ENCODE peak calls at places on chromosomes 3 and 15, in four cellular contexts. One of them, this sample, is unnamed.

GRCh38 chr15:51917493-51917892 is 54.1 kb downstream of the LEO1 start:
- DNase-seq in HepG2: peak; percentile 50
- DNase-seq in K562: peak; percentile 29
- DNase-seq in HEK293T: peak; percentile 17
- DNase-seq in this sample: peak; percentile 66

GRCh38 chr15:84826369-84826823 is 9.2 kb downstream of the ALPK3 start:
- DNase-seq in HepG2: peak; percentile 48
- DNase-seq in K562: peak; percentile 70
- DNase-seq in HEK293T: peak; percentile 73
- DNase-seq in this sample: peak; percentile 77

GRCh38 chr15:43150171-43150929 is 17.0 kb downstream of the TMEM62 start:
- DNase-seq in K562: peak; percentile 61
- DNase-seq in HEK293T: no peak
- DNase-seq in HepG2: no peak
- DNase-seq in this sample: no peak

GRCh38 chr3:33315826-33316225 is 38.6 kb downstream of the FBXL2 start:
- DNase-seq in K562: no peak
- DNase-seq in HEK293T: no peak
- DNase-seq in HepG2: peak; percentile 38
- DNase-seq in this sample: no peak

GRCh38 chr3:169410430-169410829 is 253.1 kb downstream of the MECOM start:
- DNase-seq in K562: no peak
- DNase-seq in HEK293T: no peak
- DNase-seq in HepG2: no peak
- DNase-seq in this sample: no peak

GRCh38 chr15:83626171-83626802 is 27.6 kb upstream of the ADAMTSL3 start:
- DNase-seq in HepG2: no peak
- DNase-seq in HEK293T: no peak
- DNase-seq in K562: no peak
- DNase-seq in this sample: no peak

GRCh38 chr3:155737844-155738460 is 6.9 kb downstream of the PLCH1 start:
- DNase-seq in HEK293T: no peak
- DNase-seq in HepG2: peak; percentile 90
- DNase-seq in K562: no peak
- DNase-seq in this sample: no peak

GRCh38 chr15:91881551-91882297 is 28.2 kb downstream of the SLCO3A1 start:
- DNase-seq in HEK293T: no peak
- DNase-seq in K562: no peak
- DNase-seq in HepG2: no peak
- DNase-seq in this sample: no peak

GRCh38 chr15:50907866-50908208 is 646 bp upstream of the AP4E1 start:
- DNase-seq in HEK293T: no peak
- DNase-seq in HepG2: peak; percentile 44
- DNase-seq in K562: no peak
- DNase-seq in this sample: peak; percentile 38

GRCh38 chr3:12222765-12223485 is 64.2 kb upstream of the TIMP4 start:
- DNase-seq in HEK293T: no peak
- DNase-seq in K562: no peak
- DNase-seq in HepG2: peak; percentile 32
- DNase-seq in this sample: no peak

GRCh38 chr3:112382543-112383160 is 49.7 kb downstream of the CD200 start:
- DNase-seq in K562: no peak
- DNase-seq in HepG2: no peak
- DNase-seq in HEK293T: no peak
- DNase-seq in this sample: no peak

GRCh38 chr15:46260937-46261336 is 626.1 kb downstream of the SQOR start:
- DNase-seq in HepG2: no peak
- DNase-seq in HEK293T: no peak
- DNase-seq in K562: no peak
- DNase-seq in this sample: peak; percentile 42

GRCh38 chr3:114336122-114336697 is 42.4 kb downstream of the TIGIT start:
- DNase-seq in HepG2: no peak
- DNase-seq in K562: no peak
- DNase-seq in HEK293T: no peak
- DNase-seq in this sample: no peak

GRCh38 chr3:12870942-12871341 is 29.6 kb upstream of the RPL32 start:
- DNase-seq in K562: no peak
- DNase-seq in HEK293T: no peak
- DNase-seq in HepG2: no peak
- DNase-seq in this sample: no peak

GRCh38 chr15:73972984-73973682 is 19.0 kb downstream of the STOML1 start:
- DNase-seq in HEK293T: peak; percentile 87
- DNase-seq in HepG2: peak; percentile 79
- DNase-seq in K562: peak; percentile 81
- DNase-seq in this sample: peak; percentile 90

GRCh38 chr15:97909291-97909891 is 51.1 kb upstream of the ARRDC4 start:
- DNase-seq in HEK293T: peak; percentile 74
- DNase-seq in HepG2: peak; percentile 33
- DNase-seq in K562: peak; percentile 69
- DNase-seq in this sample: peak; percentile 84

GRCh38 chr3:77370413-77370812 is 330.5 kb downstream of the ROBO2 start:
- DNase-seq in HEK293T: no peak
- DNase-seq in HepG2: no peak
- DNase-seq in K562: no peak
- DNase-seq in this sample: no peak

GRCh38 chr3:85939026-85939616 is 980.3 kb downstream of the CADM2 start:
- DNase-seq in HEK293T: no peak
- DNase-seq in K562: no peak
- DNase-seq in HepG2: no peak
- DNase-seq in this sample: no peak

GRCh38 chr3:190225186-190225692 is 97.0 kb downstream of the CLDN1 start:
- DNase-seq in HEK293T: peak; percentile 16
- DNase-seq in HepG2: peak; percentile 29
- DNase-seq in K562: no peak
- DNase-seq in this sample: no peak

GRCh38 chr15:94259121-94259776 is 27.9 kb downstream of the MCTP2 start:
- DNase-seq in K562: no peak
- DNase-seq in HepG2: no peak
- DNase-seq in HEK293T: no peak
- DNase-seq in this sample: no peak

GRCh38 chr15:52576692-52577091 is 7.9 kb upstream of the ARPP19 start:
- DNase-seq in HEK293T: no peak
- DNase-seq in HepG2: no peak
- DNase-seq in K562: no peak
- DNase-seq in this sample: no peak

GRCh38 chr3:189292667-189293478 is 121.1 kb downstream of the TPRG1 start:
- DNase-seq in K562: no peak
- DNase-seq in HepG2: no peak
- DNase-seq in HEK293T: no peak
- DNase-seq in this sample: no peak

GRCh38 chr3:73029321-73029796 is 32.1 kb upstream of the EBLN2 start:
- DNase-seq in HepG2: peak; percentile 53
- DNase-seq in K562: no peak
- DNase-seq in HEK293T: no peak
- DNase-seq in this sample: no peak

GRCh38 chr3:100400424-100400781 is 486 bp downstream of the TOMM70 start:
- DNase-seq in HepG2: peak; percentile 16
- DNase-seq in HEK293T: peak; percentile 17
- DNase-seq in K562: no peak
- DNase-seq in this sample: peak; percentile 19

GRCh38 chr15:90884719-90885431 is 571 bp downstream of the FES start:
- DNase-seq in HEK293T: no peak
- DNase-seq in HepG2: no peak
- DNase-seq in K562: no peak
- DNase-seq in this sample: peak; percentile 31

GRCh38 chr3:100966049-100966471 is 27.2 kb downstream of the ABI3BP start:
- DNase-seq in HEK293T: no peak
- DNase-seq in K562: no peak
- DNase-seq in HepG2: no peak
- DNase-seq in this sample: no peak

GRCh38 chr3:128178782-128179473 is 25.6 kb downstream of the EEFSEC start:
- DNase-seq in K562: no peak
- DNase-seq in HepG2: peak; percentile 23
- DNase-seq in HEK293T: no peak
- DNase-seq in this sample: no peak

GRCh38 chr15:40092416-40093223 is 16.1 kb downstream of the BMF start:
- DNase-seq in HEK293T: no peak
- DNase-seq in HepG2: peak; percentile 84
- DNase-seq in K562: no peak
- DNase-seq in this sample: no peak

GRCh38 chr3:17775073-17775472 is 32.6 kb upstream of the TBC1D5 start:
- DNase-seq in HEK293T: no peak
- DNase-seq in K562: no peak
- DNase-seq in HepG2: no peak
- DNase-seq in this sample: no peak

GRCh38 chr3:149314807-149315578 is 18.4 kb downstream of the TM4SF18 start:
- DNase-seq in HepG2: peak; percentile 71
- DNase-seq in K562: no peak
- DNase-seq in HEK293T: no peak
- DNase-seq in this sample: no peak

GRCh38 chr3:118818386-118818785 is 216.3 kb downstream of the IGSF11 start:
- DNase-seq in HepG2: peak; percentile 5
- DNase-seq in K562: no peak
- DNase-seq in HEK293T: no peak
- DNase-seq in this sample: no peak

GRCh38 chr3:11544413-11545181 is 99.1 kb downstream of the VGLL4 start:
- DNase-seq in HepG2: peak; percentile 23
- DNase-seq in K562: no peak
- DNase-seq in HEK293T: no peak
- DNase-seq in this sample: no peak

GRCh38 chr15:51620647-51621046 is 1.9 kb downstream of the DMXL2 start:
- DNase-seq in HEK293T: no peak
- DNase-seq in K562: no peak
- DNase-seq in HepG2: no peak
- DNase-seq in this sample: no peak

GRCh38 chr3:23740517-23741402 is 65.0 kb upstream of the UBE2E1 start:
- DNase-seq in K562: no peak
- DNase-seq in HEK293T: no peak
- DNase-seq in HepG2: no peak
- DNase-seq in this sample: no peak

GRCh38 chr3:143585720-143586456 is 262.4 kb downstream of the SLC9A9 start:
- DNase-seq in K562: no peak
- DNase-seq in HEK293T: no peak
- DNase-seq in HepG2: no peak
- DNase-seq in this sample: no peak

GRCh38 chr3:126121632-126122031 is 37.7 kb upstream of the SLC41A3 start:
- DNase-seq in HEK293T: no peak
- DNase-seq in HepG2: no peak
- DNase-seq in K562: no peak
- DNase-seq in this sample: no peak
- TF ChIP-seq ELF4 in HEK293T: no peak
- TF ChIP-seq ELF4 in HepG2: no peak
- TF ChIP-seq ELF4 in K562: no peak
- TF ChIP-seq ELF4 in this sample: no peak

GRCh38 chr3:177338697-177339219 is 141.5 kb upstream of the TBL1XR1 start:
- DNase-seq in HEK293T: no peak
- DNase-seq in HepG2: peak; percentile 95
- DNase-seq in K562: peak; percentile 46
- DNase-seq in this sample: no peak
- TF ChIP-seq ELF4 in HEK293T: no peak
- TF ChIP-seq ELF4 in HepG2: peak; percentile 1
- TF ChIP-seq ELF4 in K562: no peak
- TF ChIP-seq ELF4 in this sample: no peak

DNA sequence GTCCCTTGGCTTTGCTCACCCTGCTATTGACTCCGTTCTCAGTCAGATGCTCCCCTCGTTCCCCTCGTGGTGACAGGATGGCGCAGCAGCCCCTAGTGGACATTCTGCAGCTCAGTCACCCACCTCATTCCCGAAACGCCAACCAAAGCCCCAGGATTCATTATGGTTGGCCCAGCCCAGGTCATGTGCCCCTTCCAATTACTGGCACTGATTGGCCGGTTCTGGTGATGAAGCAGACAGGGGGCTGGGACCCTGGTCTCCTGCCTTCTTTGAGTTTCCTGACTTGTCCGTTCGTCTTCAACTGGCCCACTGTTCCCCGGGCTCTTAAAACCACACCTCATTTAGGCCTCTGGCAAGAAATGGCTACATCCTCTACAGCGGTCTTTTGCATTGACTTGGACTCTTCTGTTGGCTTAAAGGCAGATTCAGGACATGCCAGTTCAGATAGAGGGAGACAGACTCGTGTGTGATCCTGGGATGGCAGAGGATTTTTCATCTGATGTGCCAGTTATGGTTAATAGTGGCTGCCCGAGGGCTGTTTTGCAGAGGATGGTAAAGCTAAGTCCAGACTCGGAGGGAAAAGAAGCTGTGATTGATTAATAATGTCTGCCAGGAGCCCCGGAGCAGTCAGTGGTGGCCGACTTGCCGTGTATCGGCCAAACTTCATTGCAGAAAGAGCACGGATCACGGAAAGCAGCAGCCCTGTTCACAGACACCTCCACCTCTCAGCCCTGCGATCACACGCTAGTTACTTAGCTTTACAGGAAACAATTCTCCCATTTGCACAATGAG is 37.8 kb downstream of the LSM3 start:
- DNase-seq in HepG2: peak; percentile 39
- DNase-seq in HEK293T: peak; percentile 32
- DNase-seq in K562: no peak
- DNase-seq in this sample: peak; percentile 82
- TF ChIP-seq ELF4 in HepG2: no peak
- TF ChIP-seq ELF4 in HEK293T: no peak
- TF ChIP-seq ELF4 in K562: no peak
- TF ChIP-seq ELF4 in this sample: no peak

GRCh38 chr3:170423001-170423615 is 4.4 kb downstream of the CLDN11 start:
- DNase-seq in HEK293T: no peak
- DNase-seq in HepG2: no peak
- DNase-seq in K562: no peak
- DNase-seq in this sample: no peak
- TF ChIP-seq ELF4 in HEK293T: no peak
- TF ChIP-seq ELF4 in HepG2: no peak
- TF ChIP-seq ELF4 in K562: no peak
- TF ChIP-seq ELF4 in this sample: no peak

GRCh38 chr3:32282578-32282977 is 44.1 kb downstream of the CMTM8 start:
- DNase-seq in K562: no peak
- DNase-seq in HepG2: no peak
- DNase-seq in HEK293T: no peak
- DNase-seq in this sample: no peak
- TF ChIP-seq ELF4 in K562: no peak
- TF ChIP-seq ELF4 in HepG2: no peak
- TF ChIP-seq ELF4 in HEK293T: no peak
- TF ChIP-seq ELF4 in this sample: no peak

DNA sequence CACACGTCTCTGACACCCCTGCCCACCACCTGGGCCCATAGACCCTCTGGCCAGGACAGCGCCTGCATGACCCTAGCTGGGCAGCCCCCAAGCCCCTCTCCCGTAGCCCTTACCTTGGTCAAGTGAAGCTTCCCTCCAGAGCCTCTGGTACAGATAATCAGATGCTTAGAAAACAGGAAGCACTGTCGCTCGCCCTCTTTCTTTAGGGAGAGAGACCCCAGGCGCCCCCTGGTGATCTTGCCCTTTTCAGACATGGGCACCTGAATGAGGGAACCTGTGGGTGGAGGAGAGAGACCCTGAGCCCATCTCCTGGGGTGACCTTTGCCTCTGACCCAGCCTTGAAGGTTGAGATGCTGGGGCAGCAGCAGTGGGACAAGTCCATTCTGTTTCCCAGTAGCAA is 65.4 kb downstream of the RASGRF1 start:
- DNase-seq in HEK293T: no peak
- DNase-seq in HepG2: peak; percentile 27
- DNase-seq in K562: no peak
- DNase-seq in this sample: peak; percentile 57
- TF ChIP-seq ELF4 in HEK293T: no peak
- TF ChIP-seq ELF4 in HepG2: no peak
- TF ChIP-seq ELF4 in K562: no peak
- TF ChIP-seq ELF4 in this sample: no peak